ENCODE peak calls at places on chromosomes 11 and 22, in nine cellular contexts. F is NCI-H748 treated with DMSO at 0.1 percent for 48 hours; E is stimulated activated CD8-positive, alpha-beta memory T cell treated with anti-CD3 and anti-CD28 coated beads, Interleukin-12 subunit alpha, Interleukin-12 subunit beta, amount 100 ng/mL, for 1 hour; K is transverse colon; D is heart right ventricle; P is AG08396; L is HEK293T; R is renal cortical epithelial cell; T is AG10803. U is an unnamed sample.

GRCh38 chr11:95363710-95364109 is 132.7 kb upstream of the SESN3 start:
- DNase-seq in F (peak; percentile 40), P (no peak), D (no peak), T (no peak), L (no peak), E (no peak), R (no peak), K (no peak), U (no peak)

GRCh38 chr22:31926969-31927368 is 17.4 kb upstream of the YWHAH start:
- DNase-seq in D (no peak), T (no peak), K (no peak), E (no peak), L (peak; percentile 74), F (no peak), R (no peak), P (peak; percentile 36), U (no peak)

GRCh38 chr11:114284914-114285313 is 11.3 kb upstream of the NNMT start:
- DNase-seq in L (no peak), E (no peak), F (no peak), R (no peak), P (no peak), K (no peak), D (no peak), T (no peak), U (no peak)

GRCh38 chr11:11849127-11849746 is 7.5 kb downstream of the USP47 start:
- DNase-seq in K (peak; percentile 53), E (peak; percentile 25), F (peak; percentile 28), L (peak; percentile 45), T (peak; percentile 68), P (peak; percentile 41), D (peak; percentile 62), R (peak; percentile 72), U (peak; percentile 63)

GRCh38 chr11:2737876-2738275 is 38.1 kb upstream of the KCNQ1OT1 start:
- DNase-seq in P (no peak), E (no peak), L (no peak), F (no peak), D (no peak), R (no peak), T (peak; percentile 24), K (peak; percentile 63), U (no peak)

GRCh38 chr11:118437046-118437735 is 899 bp downstream of the KMT2A start:
- DNase-seq in T (peak; percentile 34), E (no peak), F (peak; percentile 9), L (peak; percentile 60), D (peak; percentile 39), R (no peak), P (peak; percentile 55), K (peak; percentile 47), U (no peak)

GRCh38 chr11:36702330-36703054 is 104.5 kb upstream of the RAG2 start:
- DNase-seq in K (no peak), R (peak; percentile 73), D (peak; percentile 37), P (peak; percentile 61), L (peak; percentile 72), E (no peak), F (peak; percentile 48), T (peak; percentile 58), U (no peak)

GRCh38 chr11:132072880-132073213 is 702.4 kb downstream of the NTM start:
- DNase-seq in K (no peak), L (no peak), E (no peak), P (peak; percentile 42), R (no peak), D (no peak), T (peak; percentile 78), F (no peak), U (no peak)

GRCh38 chr22:42969348-42969975 is 45.5 kb downstream of the PACSIN2 start:
- DNase-seq in F (no peak), D (no peak), E (no peak), R (peak; percentile 42), L (no peak), K (no peak), P (peak; percentile 63), T (peak; percentile 96), U (no peak)

GRCh38 chr11:33515347-33515746 is 185.3 kb downstream of the C11orf91 start:
- DNase-seq in L (no peak), F (no peak), T (peak; percentile 83), K (no peak), P (no peak), E (no peak), D (peak; percentile 39), R (no peak), U (no peak)

GRCh38 chr22:45830531-45831245 is 146.3 kb downstream of the WNT7B start:
- DNase-seq in T (no peak), F (no peak), K (no peak), D (no peak), R (peak; percentile 28), L (no peak), E (no peak), P (no peak), U (no peak)

GRCh38 chr11:68337399-68337835 is 25.0 kb downstream of the LRP5 start:
- DNase-seq in D (no peak), F (no peak), L (no peak), K (no peak), T (no peak), R (no peak), P (no peak), E (no peak), U (no peak)

GRCh38 chr11:14638561-14638960 is 5.0 kb upstream of the PDE3B start:
- DNase-seq in D (no peak), F (no peak), P (no peak), R (peak; percentile 53), E (no peak), T (no peak), L (no peak), K (peak; percentile 16), U (no peak)

GRCh38 chr11:128508785-128509518 is 78.4 kb downstream of the ETS1 start:
- DNase-seq in P (peak; percentile 39), D (no peak), E (no peak), F (no peak), K (no peak), R (peak; percentile 75), T (peak; percentile 48), L (no peak), U (no peak)

GRCh38 chr22:44403930-44404329 is 91.2 kb upstream of the SHISAL1 start:
- DNase-seq in T (no peak), F (no peak), K (no peak), R (no peak), E (no peak), L (no peak), P (no peak), D (no peak), U (no peak)

GRCh38 chr11:117145393-117145761 is 1.3 kb downstream of the PAFAH1B2 start:
- DNase-seq in F (no peak), K (peak; percentile 18), E (no peak), T (peak; percentile 54), P (peak; percentile 56), D (no peak), L (peak; percentile 59), R (peak; percentile 72), U (no peak)

GRCh38 chr22:29093980-29094379 is 21.1 kb downstream of the KREMEN1 start:
- DNase-seq in F (no peak), P (no peak), L (no peak), K (no peak), E (no peak), D (peak; percentile 14), T (peak; percentile 74), R (no peak), U (no peak)

GRCh38 chr11:35381720-35382322 is 37.5 kb downstream of the SLC1A2 start:
- DNase-seq in K (no peak), R (no peak), D (no peak), E (no peak), T (no peak), L (no peak), P (no peak), F (no peak), U (no peak)

GRCh38 chr22:31861226-31861840 is 83.0 kb upstream of the YWHAH start:
- DNase-seq in P (no peak), T (no peak), D (no peak), E (no peak), R (no peak), F (no peak), K (no peak), L (no peak), U (no peak)

GRCh38 chr11:47280860-47281259 is 10.9 kb downstream of the MADD start:
- DNase-seq in K (no peak), E (no peak), L (no peak), F (no peak), R (no peak), T (no peak), P (no peak), D (no peak), U (no peak)

GRCh38 chr11:102544594-102544993 is 14.0 kb upstream of the MMP7 start:
- DNase-seq in K (no peak), L (no peak), D (no peak), R (no peak), P (no peak), T (no peak), E (no peak), F (no peak), U (no peak)

GRCh38 chr11:9808943-9809342 is 145.1 kb downstream of the SWAP70 start:
- DNase-seq in R (peak; percentile 26), F (no peak), K (no peak), D (no peak), T (no peak), L (no peak), E (no peak), P (no peak), U (no peak)

GRCh38 chr11:134126197-134126822 is 57.4 kb downstream of the JAM3 start:
- DNase-seq in K (no peak), D (no peak), F (no peak), T (peak; percentile 92), P (peak; percentile 90), R (peak; percentile 7), E (no peak), L (no peak), U (no peak)

GRCh38 chr11:78256962-78257361 is 68.2 kb downstream of the USP35 start:
- DNase-seq in L (no peak), R (peak; percentile 29), D (peak; percentile 84), T (peak; percentile 85), F (no peak), E (no peak), P (peak; percentile 70), K (peak; percentile 76), U (peak; percentile 86)

GRCh38 chr11:79100093-79100704 is 340.6 kb downstream of the TENM4 start:
- DNase-seq in D (no peak), P (peak; percentile 82), E (no peak), F (peak; percentile 22), R (no peak), T (peak; percentile 55), L (peak; percentile 69), K (peak; percentile 21), U (peak; percentile 32)

GRCh38 chr11:111957663-111958415 is 20.7 kb downstream of the DIXDC1 start:
- DNase-seq in P (no peak), F (no peak), T (no peak), R (no peak), K (no peak), D (no peak), E (no peak), L (no peak), U (no peak)

GRCh38 chr11:123407124-123407995 is 22.7 kb upstream of the GRAMD1B start:
- DNase-seq in K (peak; percentile 79), D (peak; percentile 71), F (peak; percentile 48), R (peak; percentile 69), E (peak; percentile 38), L (peak; percentile 67), P (peak; percentile 46), T (peak; percentile 70), U (peak; percentile 73)

GRCh38 chr11:67644472-67645418 is 5.2 kb upstream of the TBX10 start:
- DNase-seq in F (no peak), K (no peak), R (no peak), P (no peak), E (no peak), T (no peak), D (no peak), L (no peak), U (no peak)

GRCh38 chr11:33615751-33616150 is 84.9 kb downstream of the C11orf91 start:
- DNase-seq in T (peak; percentile 12), P (no peak), R (no peak), D (no peak), F (no peak), E (no peak), K (no peak), L (no peak), U (no peak)

GRCh38 chr11:11532574-11532973 is 89.2 kb downstream of the GALNT18 start:
- DNase-seq in K (no peak), D (peak; percentile 47), L (no peak), F (no peak), E (no peak), R (no peak), T (no peak), P (peak; percentile 38), U (no peak)

GRCh38 chr22:50435701-50436115 is 39.1 kb downstream of the SBF1 start:
- DNase-seq in P (no peak), R (no peak), D (no peak), K (no peak), F (no peak), L (no peak), T (no peak), E (no peak), U (no peak)

U was measured in stomach.